ENCODE peak calls at places on chromosomes 6 and 20, in six cellular contexts. E is cardiac fibroblast; A is GM12891; R is MCF 10A; L is T-helper 9 cell; F is stimulated activated naive CD8-positive, alpha-beta T cell treated with anti-CD3 and anti-CD28 coated beads, Interleukin-15, Interleukin-2, amounts not matched to agents 100 U/mL and 50 U/mL, for 24 hours. S is an unnamed sample.
A peak's percentile ranks its signal among the peaks of the same experiment; 100 is the strongest.

GRCh38 chr6:82094166-82094806 is 153.3 kb downstream of the IBTK start:
- DNase-seq in F (no peak), E (no peak), L (no peak), R (no peak), A (no peak), S (no peak)

GRCh38 chr20:11891081-11891826 is 26.4 kb upstream of the BTBD3 start:
- DNase-seq in A (peak; percentile 11), F (peak; percentile 31), L (no peak), E (peak; percentile 38), R (peak; percentile 40), S (peak; percentile 17)

GRCh38 chr6:26240981-26241770 is 123.8 kb upstream of the BTN3A2 start:
- DNase-seq in R (no peak), E (peak; percentile 87), L (peak; percentile 28), A (no peak), F (peak; percentile 76), S (no peak)

GRCh38 chr6:156978948-156979347 is 201.8 kb downstream of the ARID1B start:
- DNase-seq in A (no peak), E (no peak), F (no peak), R (no peak), L (no peak), S (no peak)

GRCh38 chr20:21272279-21272678 is 30.9 kb upstream of the XRN2 start:
- DNase-seq in A (no peak), F (no peak), E (peak; percentile 35), L (no peak), R (peak; percentile 6), S (no peak)

GRCh38 chr6:162026843-162027242 is 700.7 kb downstream of the PRKN start:
- DNase-seq in R (no peak), A (no peak), E (no peak), L (no peak), F (no peak), S (no peak)

GRCh38 chr20:25623225-25623735 is 534 bp downstream of the NANP start:
- DNase-seq in F (peak; percentile 58), L (peak; percentile 10), E (peak; percentile 48), R (peak; percentile 32), A (no peak), S (peak; percentile 17)

GRCh38 chr6:2839982-2840793 is 1.5 kb downstream of the SERPINB1 start:
- DNase-seq in A (no peak), E (no peak), F (no peak), L (no peak), R (no peak), S (no peak)

GRCh38 chr6:159066479-159066878 is 21.7 kb upstream of the TAGAP start:
- DNase-seq in R (peak; percentile 42), E (no peak), L (no peak), F (no peak), A (no peak), S (no peak)

GRCh38 chr6:89536230-89536629 is 102.3 kb downstream of the LYRM2 start:
- DNase-seq in E (no peak), L (no peak), A (no peak), R (no peak), F (no peak), S (no peak)

GRCh38 chr20:63280929-63281545 is 8.4 kb downstream of the ARFGAP1 start:
- DNase-seq in E (no peak), R (no peak), L (no peak), F (no peak), A (no peak), S (no peak)

GRCh38 chr6:21856844-21857243 is 263.3 kb downstream of the SOX4 start:
- DNase-seq in L (no peak), F (no peak), A (no peak), E (peak; percentile 88), R (peak; percentile 69), S (no peak)

S was measured in GM19239.